ENCODE peak calls at places on chromosomes 6 and 20, in eight cellular contexts. One of them, this sample, is unnamed.

GRCh38 chr6:151284012-151284411 is 44.2 kb downstream of the AKAP12 start:
- DNase-seq in HFF-Myc: no peak
- DNase-seq in lung: no peak
- DNase-seq in tibial artery: no peak
- DNase-seq in left lung: no peak
- DNase-seq in fibroblast of pulmonary artery: no peak
- DNase-seq in GM23338: no peak
- DNase-seq in HL-60: no peak
- DNase-seq in this sample: no peak

GRCh38 chr20:31788578-31788977 is 30.6 kb upstream of the MYLK2 start:
- DNase-seq in HFF-Myc: no peak
- DNase-seq in lung: no peak
- DNase-seq in tibial artery: no peak
- DNase-seq in left lung: no peak
- DNase-seq in fibroblast of pulmonary artery: no peak
- DNase-seq in GM23338: peak
- DNase-seq in HL-60: no peak
- DNase-seq in this sample: no peak

GRCh38 chr6:162014069-162014811 is 713.3 kb downstream of the PRKN start:
- DNase-seq in HFF-Myc: no peak
- DNase-seq in lung: no peak
- DNase-seq in tibial artery: no peak
- DNase-seq in left lung: no peak
- DNase-seq in fibroblast of pulmonary artery: no peak
- DNase-seq in GM23338: no peak
- DNase-seq in HL-60: no peak
- DNase-seq in this sample: no peak

GRCh38 chr20:62792940-62793756 is 3.1 kb upstream of the MRGBP start:
- DNase-seq in HFF-Myc: no peak
- DNase-seq in lung: no peak
- DNase-seq in tibial artery: no peak
- DNase-seq in left lung: no peak
- DNase-seq in fibroblast of pulmonary artery: no peak
- DNase-seq in GM23338: peak
- DNase-seq in HL-60: no peak
- DNase-seq in this sample: no peak

GRCh38 chr6:133705071-133705470 is 183.8 kb upstream of the TCF21 start:
- DNase-seq in HFF-Myc: no peak
- DNase-seq in lung: no peak
- DNase-seq in tibial artery: no peak
- DNase-seq in left lung: no peak
- DNase-seq in fibroblast of pulmonary artery: peak
- DNase-seq in GM23338: no peak
- DNase-seq in HL-60: no peak
- DNase-seq in this sample: no peak

GRCh38 chr6:16828058-16828457 is 66.8 kb upstream of the ATXN1 start:
- DNase-seq in HFF-Myc: no peak
- DNase-seq in lung: no peak
- DNase-seq in tibial artery: no peak
- DNase-seq in left lung: no peak
- DNase-seq in fibroblast of pulmonary artery: no peak
- DNase-seq in GM23338: no peak
- DNase-seq in HL-60: no peak
- DNase-seq in this sample: no peak

GRCh38 chr20:31698803-31699718 is 23.6 kb downstream of the BCL2L1 start:
- DNase-seq in HFF-Myc: peak
- DNase-seq in lung: peak
- DNase-seq in tibial artery: peak
- DNase-seq in left lung: no peak
- DNase-seq in fibroblast of pulmonary artery: peak
- DNase-seq in GM23338: no peak
- DNase-seq in HL-60: no peak
- DNase-seq in this sample: peak

GRCh38 chr6:157541618-157542404 is 160.8 kb downstream of the ZDHHC14 start:
- DNase-seq in HFF-Myc: no peak
- DNase-seq in lung: no peak
- DNase-seq in tibial artery: peak
- DNase-seq in left lung: no peak
- DNase-seq in fibroblast of pulmonary artery: no peak
- DNase-seq in GM23338: no peak
- DNase-seq in HL-60: no peak
- DNase-seq in this sample: peak

GRCh38 chr6:2918936-2919335 is 15.8 kb upstream of the SERPINB9 start:
- DNase-seq in HFF-Myc: no peak
- DNase-seq in lung: peak
- DNase-seq in tibial artery: no peak
- DNase-seq in left lung: no peak
- DNase-seq in fibroblast of pulmonary artery: no peak
- DNase-seq in GM23338: no peak
- DNase-seq in HL-60: no peak
- DNase-seq in this sample: no peak

GRCh38 chr20:1500496-1500895 is 9.3 kb upstream of the SIRPB2 start:
- DNase-seq in HFF-Myc: no peak
- DNase-seq in lung: no peak
- DNase-seq in tibial artery: no peak
- DNase-seq in left lung: no peak
- DNase-seq in fibroblast of pulmonary artery: peak
- DNase-seq in GM23338: peak
- DNase-seq in HL-60: no peak
- DNase-seq in this sample: no peak

GRCh38 chr6:10954590-10955010 is 67.7 kb downstream of the SYCP2L start:
- DNase-seq in HFF-Myc: peak
- DNase-seq in lung: peak
- DNase-seq in tibial artery: no peak
- DNase-seq in left lung: peak
- DNase-seq in fibroblast of pulmonary artery: peak
- DNase-seq in GM23338: peak
- DNase-seq in HL-60: peak
- DNase-seq in this sample: peak

GRCh38 chr6:142429195-142429594 is 127.4 kb downstream of the ADGRG6 start:
- DNase-seq in HFF-Myc: no peak
- DNase-seq in lung: no peak
- DNase-seq in tibial artery: no peak
- DNase-seq in left lung: no peak
- DNase-seq in fibroblast of pulmonary artery: no peak
- DNase-seq in GM23338: no peak
- DNase-seq in HL-60: no peak
- DNase-seq in this sample: no peak

GRCh38 chr20:8756410-8756809 is 312.5 kb upstream of the PLCB4 start:
- DNase-seq in HFF-Myc: peak
- DNase-seq in lung: no peak
- DNase-seq in tibial artery: no peak
- DNase-seq in left lung: no peak
- DNase-seq in fibroblast of pulmonary artery: peak
- DNase-seq in GM23338: no peak
- DNase-seq in HL-60: no peak
- DNase-seq in this sample: no peak

GRCh38 chr20:9572690-9573089 is 58.3 kb downstream of the LAMP5 start:
- DNase-seq in HFF-Myc: no peak
- DNase-seq in lung: no peak
- DNase-seq in tibial artery: no peak
- DNase-seq in left lung: no peak
- DNase-seq in fibroblast of pulmonary artery: no peak
- DNase-seq in GM23338: peak
- DNase-seq in HL-60: no peak
- DNase-seq in this sample: no peak

GRCh38 chr6:9576521-9576920 is 838.4 kb downstream of the TFAP2A start:
- DNase-seq in HFF-Myc: no peak
- DNase-seq in lung: no peak
- DNase-seq in tibial artery: no peak
- DNase-seq in left lung: no peak
- DNase-seq in fibroblast of pulmonary artery: no peak
- DNase-seq in GM23338: no peak
- DNase-seq in HL-60: no peak
- DNase-seq in this sample: no peak

GRCh38 chr6:148147431-148147830 is 195.2 kb upstream of the SASH1 start:
- DNase-seq in HFF-Myc: no peak
- DNase-seq in lung: no peak
- DNase-seq in tibial artery: no peak
- DNase-seq in left lung: no peak
- DNase-seq in fibroblast of pulmonary artery: no peak
- DNase-seq in GM23338: no peak
- DNase-seq in HL-60: no peak
- DNase-seq in this sample: no peak

GRCh38 chr6:112237644-112238043 is 16.7 kb downstream of the LAMA4 start:
- DNase-seq in HFF-Myc: no peak
- DNase-seq in lung: peak
- DNase-seq in tibial artery: peak
- DNase-seq in left lung: no peak
- DNase-seq in fibroblast of pulmonary artery: peak
- DNase-seq in GM23338: no peak
- DNase-seq in HL-60: no peak
- DNase-seq in this sample: no peak

GRCh38 chr20:51340451-51340840 is 202.1 kb downstream of the NFATC2 start:
- DNase-seq in HFF-Myc: no peak
- DNase-seq in lung: no peak
- DNase-seq in tibial artery: no peak
- DNase-seq in left lung: no peak
- DNase-seq in fibroblast of pulmonary artery: no peak
- DNase-seq in GM23338: peak
- DNase-seq in HL-60: no peak
- DNase-seq in this sample: no peak

DNA sequence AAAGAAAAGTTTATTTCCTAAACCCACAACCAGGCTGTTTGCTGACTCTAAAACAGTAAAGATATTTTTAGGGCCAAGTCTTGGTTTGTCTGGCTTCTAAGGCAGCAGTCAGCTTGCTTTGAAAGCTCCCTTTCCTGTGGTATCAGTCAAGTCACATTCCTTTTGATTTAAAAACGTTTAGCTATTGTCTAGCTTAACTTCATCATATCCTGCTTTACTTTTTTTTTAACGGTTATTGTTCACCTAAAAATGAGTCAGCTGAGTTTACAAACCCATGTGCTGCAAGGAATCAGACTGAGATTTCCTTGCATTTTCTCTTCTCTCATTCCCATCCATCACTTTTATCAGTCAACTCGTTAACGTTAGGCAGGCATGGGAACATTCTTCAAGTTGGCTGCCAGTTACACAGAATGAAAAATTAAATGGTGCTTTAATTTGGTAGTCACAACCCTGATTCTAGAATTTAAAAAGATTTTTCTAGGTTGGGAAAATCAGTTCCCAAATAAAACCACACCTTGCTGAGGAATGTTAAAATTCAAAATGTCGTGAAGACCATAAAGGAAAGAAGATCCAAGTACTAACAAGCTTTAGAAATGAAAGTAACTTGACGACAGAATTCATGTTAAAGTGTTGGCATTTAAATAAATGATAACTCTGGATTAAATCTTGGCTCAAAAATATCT is 45.9 kb downstream of the ELOVL5 start:
- DNase-seq in HFF-Myc: peak
- DNase-seq in lung: no peak
- DNase-seq in tibial artery: no peak
- DNase-seq in left lung: no peak
- DNase-seq in fibroblast of pulmonary artery: peak
- DNase-seq in GM23338: peak
- DNase-seq in HL-60: no peak
- DNase-seq in this sample: no peak
- H3K4me3 ChIP-seq in HFF-Myc: no peak
- H3K4me3 ChIP-seq in lung: no peak
- H3K4me3 ChIP-seq in tibial artery: peak
- H3K4me3 ChIP-seq in left lung: no peak
- H3K4me3 ChIP-seq in fibroblast of pulmonary artery: peak
- H3K4me3 ChIP-seq in GM23338: no peak
- H3K4me3 ChIP-seq in HL-60: no peak
- H3K4me3 ChIP-seq in this sample: no peak

GRCh38 chr6:75347797-75348610 is 63.4 kb upstream of the TMEM30A start:
- DNase-seq in HFF-Myc: no peak
- DNase-seq in lung: no peak
- DNase-seq in tibial artery: no peak
- DNase-seq in left lung: no peak
- DNase-seq in fibroblast of pulmonary artery: peak
- DNase-seq in GM23338: no peak
- DNase-seq in HL-60: no peak
- DNase-seq in this sample: no peak

GRCh38 chr6:75350808-75351207 is 66.2 kb upstream of the TMEM30A start:
- DNase-seq in HFF-Myc: no peak
- DNase-seq in lung: no peak
- DNase-seq in tibial artery: no peak
- DNase-seq in left lung: no peak
- DNase-seq in fibroblast of pulmonary artery: no peak
- DNase-seq in GM23338: no peak
- DNase-seq in HL-60: no peak
- DNase-seq in this sample: no peak

GRCh38 chr6:75349262-75349984 is 64.8 kb upstream of the TMEM30A start:
- DNase-seq in HFF-Myc: no peak
- DNase-seq in lung: no peak
- DNase-seq in tibial artery: no peak
- DNase-seq in left lung: peak
- DNase-seq in fibroblast of pulmonary artery: peak
- DNase-seq in GM23338: peak
- DNase-seq in HL-60: no peak
- DNase-seq in this sample: no peak

GRCh38 chr6:75350156-75350555 is 65.6 kb upstream of the TMEM30A start:
- DNase-seq in HFF-Myc: no peak
- DNase-seq in lung: no peak
- DNase-seq in tibial artery: no peak
- DNase-seq in left lung: no peak
- DNase-seq in fibroblast of pulmonary artery: no peak
- DNase-seq in GM23338: no peak
- DNase-seq in HL-60: no peak
- DNase-seq in this sample: no peak

DNA sequence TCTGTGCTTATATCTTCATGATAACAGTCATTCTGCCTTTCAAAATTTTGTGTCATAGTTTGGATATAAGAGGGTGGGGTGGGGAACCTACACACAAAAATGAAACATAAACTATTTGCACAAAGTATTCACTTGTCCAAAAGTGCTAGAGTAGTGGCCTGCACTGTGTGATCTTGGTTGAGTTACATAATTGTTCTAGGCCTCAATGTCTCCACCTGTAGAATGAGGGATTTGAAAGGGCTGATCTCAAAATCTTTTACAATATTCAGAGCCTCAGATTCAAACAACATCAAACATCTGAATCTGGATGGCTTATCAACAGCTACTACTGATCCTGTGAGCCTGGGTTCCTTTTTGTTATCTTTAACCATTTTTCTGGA is 64.3 kb upstream of the TMEM30A start:
- DNase-seq in HFF-Myc: no peak
- DNase-seq in lung: no peak
- DNase-seq in tibial artery: no peak
- DNase-seq in left lung: no peak
- DNase-seq in fibroblast of pulmonary artery: no peak
- DNase-seq in GM23338: no peak
- DNase-seq in HL-60: no peak
- DNase-seq in this sample: no peak
- H3K4me3 ChIP-seq in HFF-Myc: peak
- H3K4me3 ChIP-seq in lung: no peak
- H3K4me3 ChIP-seq in tibial artery: peak
- H3K4me3 ChIP-seq in left lung: peak
- H3K4me3 ChIP-seq in fibroblast of pulmonary artery: peak
- H3K4me3 ChIP-seq in GM23338: peak
- H3K4me3 ChIP-seq in HL-60: no peak
- H3K4me3 ChIP-seq in this sample: no peak

GRCh38 chr6:39314273-39314790 is at the start of gene KCNK17:
- DNase-seq in HFF-Myc: no peak
- DNase-seq in lung: no peak
- DNase-seq in tibial artery: no peak
- DNase-seq in left lung: peak
- DNase-seq in fibroblast of pulmonary artery: no peak
- DNase-seq in GM23338: peak
- DNase-seq in HL-60: no peak
- DNase-seq in this sample: no peak
- H3K4me3 ChIP-seq in HFF-Myc: no peak
- H3K4me3 ChIP-seq in lung: peak
- H3K4me3 ChIP-seq in tibial artery: peak
- H3K4me3 ChIP-seq in left lung: peak
- H3K4me3 ChIP-seq in fibroblast of pulmonary artery: no peak
- H3K4me3 ChIP-seq in GM23338: peak
- H3K4me3 ChIP-seq in HL-60: no peak
- H3K4me3 ChIP-seq in this sample: no peak

GRCh38 chr6:27293436-27294152 is 18.5 kb downstream of the POM121L2 start:
- DNase-seq in HFF-Myc: peak
- DNase-seq in lung: no peak
- DNase-seq in tibial artery: no peak
- DNase-seq in left lung: no peak
- DNase-seq in fibroblast of pulmonary artery: peak
- DNase-seq in GM23338: peak
- DNase-seq in HL-60: no peak
- DNase-seq in this sample: no peak
- H3K4me3 ChIP-seq in HFF-Myc: peak
- H3K4me3 ChIP-seq in lung: no peak
- H3K4me3 ChIP-seq in tibial artery: no peak
- H3K4me3 ChIP-seq in left lung: no peak
- H3K4me3 ChIP-seq in fibroblast of pulmonary artery: peak
- H3K4me3 ChIP-seq in GM23338: peak
- H3K4me3 ChIP-seq in HL-60: no peak
- H3K4me3 ChIP-seq in this sample: no peak

This sample was measured in lower leg skin.